ENCODE peak calls at places on chromosomes 11 and 22, in five cellular contexts. V is SJCRH30; G is HCT116; M is effector memory CD4-positive, alpha-beta T cell; I is GM23248. O is an unnamed sample. For H3K27me3, the result is how much of the 10 kb centered on the place peaks cover.

GRCh38 chr11:58575377-58576020 is at the start of gene LPXN:
- DNase-seq in I (peak), V (no peak), G (no peak), M (peak), O (peak)

GRCh38 chr11:118907051-118907748 is 18.5 kb downstream of the BCL9L start:
- DNase-seq in V (peak), G (no peak), M (peak), I (peak), O (peak)

GRCh38 chr22:28268176-28268575 is 349.1 kb upstream of the PITPNB start:
- DNase-seq in G (no peak), M (no peak), V (no peak), I (peak), O (no peak)

GRCh38 chr11:26286472-26287066 is 45.4 kb upstream of the ANO3 start:
- DNase-seq in I (peak), V (peak), M (no peak), G (no peak), O (no peak)

GRCh38 chr11:82606738-82607137 is 126.9 kb downstream of the FAM181B start:
- DNase-seq in I (no peak), M (no peak), V (no peak), G (no peak), O (no peak)

GRCh38 chr11:69460540-69461257 is 20.8 kb upstream of the LINC01488 start:
- DNase-seq in I (peak), M (no peak), V (no peak), G (peak), O (no peak)

GRCh38 chr11:85759915-85760314 is 51.0 kb downstream of the SYTL2 start:
- DNase-seq in G (peak), I (peak), M (no peak), V (peak), O (no peak)

GRCh38 chr11:37718431-37718999 is 1120.5 kb upstream of the RAG2 start:
- DNase-seq in M (no peak), V (no peak), I (no peak), G (no peak), O (no peak)

GRCh38 chr11:26951849-26952515 is 41.9 kb upstream of the FIBIN start:
- DNase-seq in V (peak), I (no peak), M (no peak), G (no peak), O (no peak)

GRCh38 chr22:42764895-42765363 is 44.3 kb upstream of the A4GALT start:
- DNase-seq in I (no peak), M (no peak), G (no peak), V (no peak), O (no peak)

GRCh38 chr22:40797427-40797826 is 21.7 kb downstream of the SLC25A17 start:
- DNase-seq in M (no peak), I (peak), G (no peak), V (no peak), O (no peak)

GRCh38 chr11:57231539-57232253 is 5.4 kb downstream of the APLNR start:
- DNase-seq in M (no peak), V (no peak), G (no peak), I (no peak), O (no peak)

GRCh38 chr22:19822301-19823117 is 32.2 kb downstream of the GNB1L start:
- DNase-seq in G (no peak), I (no peak), M (no peak), V (peak), O (no peak)

GRCh38 chr11:113632981-113633380 is 73.1 kb downstream of the TMPRSS5 start:
- DNase-seq in M (no peak), G (no peak), I (peak), V (no peak), O (no peak)

GRCh38 chr11:14249121-14249963 is 109.6 kb downstream of the RRAS2 start:
- DNase-seq in I (peak), M (peak), G (peak), V (peak), O (peak)

GRCh38 chr11:95849087-95849825 is 59.0 kb downstream of the CEP57 start:
- DNase-seq in V (peak), I (peak), M (no peak), G (peak), O (peak)

GRCh38 chr11:17923213-17923612 is 89.6 kb downstream of the SERGEF start:
- DNase-seq in M (no peak), G (no peak), I (no peak), V (no peak), O (no peak)

GRCh38 chr22:46193898-46194310 is 43.6 kb downstream of the PPARA start:
- DNase-seq in M (no peak), I (no peak), V (no peak), G (no peak), O (no peak)

GRCh38 chr11:57874981-57875380 is 113.4 kb downstream of the CTNND1 start:
- DNase-seq in I (no peak), G (no peak), V (no peak), M (no peak), O (no peak)

GRCh38 chr11:34363363-34364084 is 5.7 kb upstream of the ABTB2 start:
- DNase-seq in I (no peak), M (no peak), G (no peak), V (no peak), O (no peak)

GRCh38 chr11:61787928-61788491 is 4.4 kb downstream of the TMEM258 start:
- DNase-seq in G (peak), I (peak), M (no peak), V (peak), O (no peak)

GRCh38 chr11:134742228-134742612 is 330.2 kb upstream of the B3GAT1 start:
- DNase-seq in V (no peak), G (no peak), M (no peak), I (no peak), O (no peak)

GRCh38 chr11:34173050-34173449 is 67.6 kb downstream of the NAT10 start:
- DNase-seq in M (no peak), I (no peak), V (no peak), G (no peak), O (no peak)

GRCh38 chr11:61061081-61061826 is 41.0 kb upstream of the CD5 start:
- DNase-seq in M (peak), G (peak), I (peak), V (no peak), O (no peak)

GRCh38 chr22:35310556-35311550 is 11.2 kb downstream of the TOM1 start:
- DNase-seq in I (no peak), M (no peak), V (peak), G (no peak), O (no peak)

GRCh38 chr22:41603873-41604332 is 14.3 kb upstream of the PMM1 start:
- DNase-seq in M (peak), G (no peak), V (peak), I (no peak), O (peak)

GRCh38 chr11:68340784-68341556 is 28.6 kb downstream of the LRP5 start:
- DNase-seq in M (no peak), G (no peak), V (no peak), I (no peak), O (no peak)

GRCh38 chr22:19679476-19680099 is 34.7 kb upstream of the SEPTIN5 start:
- DNase-seq in G (no peak), I (peak), V (no peak), M (peak), O (peak)

GRCh38 chr22:37533995-37534394 is 14.8 kb upstream of the CARD10 start:
- DNase-seq in V (peak), M (no peak), I (peak), G (peak), O (no peak)

GRCh38 chr11:79794057-79794456 is 353.2 kb upstream of the TENM4 start:
- DNase-seq in V (no peak), M (no peak), G (no peak), I (no peak), O (no peak)

DNA sequence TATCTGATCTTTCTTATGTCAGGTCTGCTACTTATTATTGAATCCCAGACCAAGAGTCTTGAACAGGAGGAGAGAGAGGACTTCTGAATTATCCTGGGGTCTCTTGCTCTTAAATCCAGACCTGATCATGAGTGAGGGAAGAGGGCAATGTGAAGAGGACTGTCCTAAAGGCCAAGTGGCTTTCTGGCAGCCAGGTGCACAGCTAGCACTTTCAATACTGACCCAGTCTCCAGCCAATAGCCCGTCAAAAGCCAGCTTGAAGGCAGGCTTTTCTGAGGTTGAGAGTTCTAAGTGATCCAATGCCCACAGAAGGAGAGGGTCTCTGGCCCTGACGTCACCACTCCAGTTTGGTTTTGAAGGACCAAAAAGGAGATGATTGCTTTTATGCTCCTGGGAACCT is 37.2 kb downstream of the FBXO7 start:
- DNase-seq in V (no peak), M (no peak), G (no peak), I (no peak), O (no peak)
- H3K27me3 ChIP-seq in V (under half), M (under half), G (under half), I (under half), O (under half)

GRCh38 chr11:107853070-107853469 is 5.5 kb downstream of the SLC35F2 start:
- DNase-seq in G (no peak), M (no peak), I (no peak), V (no peak), O (no peak)

GRCh38 chr11:107848345-107848744 is 10.2 kb downstream of the SLC35F2 start:
- DNase-seq in V (no peak), M (no peak), G (no peak), I (no peak), O (no peak)

GRCh38 chr11:107851704-107852315 is 6.8 kb downstream of the SLC35F2 start:
- DNase-seq in G (no peak), M (no peak), I (no peak), V (no peak), O (no peak)

GRCh38 chr11:107844041-107844440 is 14.5 kb downstream of the SLC35F2 start:
- DNase-seq in V (no peak), M (no peak), I (peak), G (no peak), O (no peak)

GRCh38 chr11:107849791-107850190 is 8.8 kb downstream of the SLC35F2 start:
- DNase-seq in G (no peak), M (no peak), I (no peak), V (no peak), O (no peak)
- H3K27ac ChIP-seq in G (no peak), M (no peak), I (no peak), V (no peak), O (no peak)

GRCh38 chr22:48536691-48537591 is 1290.7 kb downstream of the BRD1 start:
- DNase-seq in I (peak), G (no peak), V (no peak), M (no peak), O (no peak)
- H3K27me3 ChIP-seq in I (under half), G (under half), V (under half), M (under half), O (under half)

GRCh38 chr11:12411395-12411794 is 34.0 kb downstream of the PARVA start:
- DNase-seq in V (no peak), G (no peak), M (no peak), I (no peak), O (no peak)
- H3K27ac ChIP-seq in V (no peak), G (no peak), M (no peak), I (peak), O (no peak)

GRCh38 chr11:20599424-20600346 is at the start of gene SLC6A5:
- DNase-seq in I (peak), G (no peak), M (no peak), V (peak), O (no peak)

GRCh38 chr11:20596629-20597129 is 2.7 kb upstream of the SLC6A5 start:
- DNase-seq in M (no peak), G (no peak), V (no peak), I (peak), O (no peak)

GRCh38 chr11:20597924-20598484 is 1.4 kb upstream of the SLC6A5 start:
- DNase-seq in G (no peak), I (no peak), V (no peak), M (no peak), O (no peak)

GRCh38 chr11:20597137-20597923 is 2.1 kb upstream of the SLC6A5 start:
- DNase-seq in I (no peak), M (no peak), G (no peak), V (no peak), O (no peak)

GRCh38 chr11:20598487-20598886 is 921 bp upstream of the SLC6A5 start:
- DNase-seq in G (no peak), M (no peak), I (no peak), V (no peak), O (no peak)
- H3K27me3 ChIP-seq in G (under half), M (half or more), I (half or more), V (under half), O (under half)

DNA sequence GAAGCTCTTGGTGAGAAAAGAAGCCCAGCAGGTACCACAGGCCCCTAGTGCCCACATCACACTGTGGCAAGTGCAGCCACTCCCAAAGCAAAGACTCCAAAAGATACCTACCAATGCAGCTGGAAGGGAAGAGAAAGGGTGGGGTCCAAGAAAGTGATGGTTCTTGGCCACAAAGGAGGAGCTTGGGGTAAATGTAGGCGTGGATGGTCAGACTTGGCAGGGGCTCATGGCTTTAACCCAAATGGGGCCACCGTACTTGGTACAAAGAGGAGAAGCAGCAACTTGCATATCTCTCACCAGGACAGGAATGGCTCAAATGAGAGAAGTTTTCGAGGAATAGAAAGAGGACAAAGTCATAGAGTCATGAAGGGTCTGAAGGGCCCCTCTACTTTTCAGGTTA is 4.8 kb downstream of the MAP3K11 start:
- DNase-seq in M (no peak), G (no peak), I (peak), V (no peak), O (no peak)
- H3K27ac ChIP-seq in M (no peak), G (peak), I (no peak), V (no peak), O (no peak)

DNA sequence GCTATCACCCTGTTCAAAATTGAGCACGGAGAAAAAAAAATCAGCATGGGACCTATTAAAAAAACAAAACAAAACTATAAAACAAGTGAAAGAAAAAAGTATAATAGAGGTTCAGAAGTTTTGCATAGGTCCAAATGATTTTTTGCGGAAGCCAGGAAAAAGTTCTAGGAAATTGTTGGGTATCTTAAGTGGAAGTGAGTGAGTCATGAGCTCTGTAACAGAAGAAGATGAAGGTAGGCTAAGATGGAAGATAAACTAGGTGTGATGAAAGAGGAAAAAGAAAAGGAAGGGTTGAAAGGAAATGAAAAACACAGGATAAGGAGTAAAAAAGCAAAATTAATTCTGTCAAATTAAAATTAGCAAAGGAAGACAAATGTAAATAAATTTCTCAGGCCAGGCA is 27.8 kb downstream of the SDHD start:
- DNase-seq in V (no peak), I (no peak), G (no peak), M (no peak), O (no peak)
- H3K27me3 ChIP-seq in V (under half), I (under half), G (under half), M (under half), O (under half)

GRCh38 chr11:30310623-30311022 is 12.3 kb upstream of the ARL14EP start:
- DNase-seq in V (no peak), I (no peak), G (no peak), M (no peak), O (no peak)
- H3K27ac ChIP-seq in V (no peak), I (no peak), G (no peak), M (no peak), O (no peak)

GRCh38 chr11:1146311-1146864 is 11.4 kb upstream of the MUC5AC start:
- DNase-seq in I (no peak), M (no peak), G (no peak), V (no peak), O (peak)
- H3K27me3 ChIP-seq in I (under half), M (under half), G (under half), V (under half), O (under half)

GRCh38 chr11:47326198-47326597 is 26.3 kb downstream of the MYBPC3 start:
- DNase-seq in I (no peak), V (no peak), G (no peak), M (no peak), O (no peak)
- H3K27ac ChIP-seq in I (no peak), V (no peak), G (no peak), M (no peak), O (no peak)